ENCODE peak calls at places on chromosomes 7 and 10, in five cellular contexts. K is stimulated activated CD8-positive, alpha-beta memory T cell treated with anti-CD3 and anti-CD28 coated beads, Interleukin-7, amount 100 ng/mL, for 1 hour; V is activated naive CD8-positive, alpha-beta T cell treated with anti-CD3 and anti-CD28 coated beads, Interleukin-2, amount 50 U/mL, for 24 hours; P is activated CD8-positive, alpha-beta memory T cell treated with anti-CD3 and anti-CD28 coated beads, Interleukin-2, amount 50 U/mL, for 48 hours; X is anterior cingulate cortex. C is an unnamed sample.
A peak's percentile ranks its signal among the peaks of the same experiment; 100 is the strongest.

GRCh38 chr10:32166365-32166764 is 110.1 kb upstream of the KIF5B start:
- DNase-seq in K (no peak), V (no peak), P (no peak), X (no peak), C (no peak)

GRCh38 chr7:111741811-111742240 is 179.5 kb upstream of the IMMP2L start:
- DNase-seq in K (no peak), V (peak; percentile 21), P (no peak), X (peak; percentile 63), C (peak; percentile 52)

GRCh38 chr7:43531700-43532099 is 51.2 kb upstream of the STK17A start:
- DNase-seq in K (no peak), V (no peak), P (no peak), X (no peak), C (no peak)

GRCh38 chr7:680411-681127 is 45.9 kb upstream of the DNAAF5 start:
- DNase-seq in K (no peak), V (no peak), P (no peak), X (no peak), C (no peak)

GRCh38 chr10:21336476-21337170 is 188.9 kb downstream of the SKIDA1 start:
- DNase-seq in K (no peak), V (no peak), P (no peak), X (no peak), C (peak; percentile 88)

GRCh38 chr10:91051834-91052233 is 130.9 kb upstream of the ANKRD1 start:
- DNase-seq in K (no peak), V (no peak), P (no peak), X (peak; percentile 76), C (peak; percentile 77)

GRCh38 chr7:157477550-157478212 is 140.9 kb downstream of the DNAJB6 start:
- DNase-seq in K (no peak), V (no peak), P (peak; percentile 55), X (no peak), C (no peak)

GRCh38 chr10:132628966-132629900 is 91.6 kb downstream of the INPP5A start:
- DNase-seq in K (no peak), V (no peak), P (no peak), X (no peak), C (peak; percentile 72)

GRCh38 chr10:72261323-72262018 is 12.3 kb upstream of the DDIT4 start:
- DNase-seq in K (no peak), V (peak; percentile 70), P (peak; percentile 80), X (no peak), C (peak; percentile 45)

GRCh38 chr10:97131702-97132101 is 54.1 kb downstream of the SLIT1 start:
- DNase-seq in K (no peak), V (no peak), P (no peak), X (peak; percentile 29), C (no peak)

GRCh38 chr7:106190589-106191330 is 78.6 kb upstream of the SYPL1 start:
- DNase-seq in K (no peak), V (no peak), P (no peak), X (no peak), C (no peak)

GRCh38 chr7:47786557-47787248 is 161.6 kb downstream of the PKD1L1 start:
- DNase-seq in K (no peak), V (no peak), P (no peak), X (no peak), C (peak; percentile 84)